ENCODE peak calls at places on chromosomes 13 and 19, in eight cellular contexts. One of them, this sample, is unnamed.

GRCh38 chr13:106155411-106155810 is 380.1 kb downstream of the EFNB2 start:
- DNase-seq in AG10803: peak
- DNase-seq in activated CD4-positive, alpha-beta T cell treated with anti-CD3 and anti-CD28 coated beads for 24 hours: no peak
- DNase-seq in substantia nigra: no peak
- DNase-seq in skeletal muscle cell: no peak
- DNase-seq in dorsolateral prefrontal cortex: no peak
- DNase-seq in IMR-90: peak
- DNase-seq in NCI-H1092 treated with DMSO at 0.1 percent for 48 hours: no peak
- DNase-seq in this sample: peak

GRCh38 chr19:38224014-38224862 is at the start of gene DPF1:
- DNase-seq in AG10803: peak
- DNase-seq in activated CD4-positive, alpha-beta T cell treated with anti-CD3 and anti-CD28 coated beads for 24 hours: peak
- DNase-seq in substantia nigra: peak
- DNase-seq in skeletal muscle cell: no peak
- DNase-seq in dorsolateral prefrontal cortex: peak
- DNase-seq in IMR-90: peak
- DNase-seq in NCI-H1092 treated with DMSO at 0.1 percent for 48 hours: peak
- DNase-seq in this sample: peak

GRCh38 chr13:50365300-50365682 is 350.0 kb downstream of the KCNRG start:
- DNase-seq in AG10803: no peak
- DNase-seq in activated CD4-positive, alpha-beta T cell treated with anti-CD3 and anti-CD28 coated beads for 24 hours: no peak
- DNase-seq in substantia nigra: no peak
- DNase-seq in skeletal muscle cell: no peak
- DNase-seq in dorsolateral prefrontal cortex: no peak
- DNase-seq in IMR-90: no peak
- DNase-seq in NCI-H1092 treated with DMSO at 0.1 percent for 48 hours: no peak
- DNase-seq in this sample: no peak

GRCh38 chr13:95505265-95505664 is 47.3 kb upstream of the CLDN10 start:
- DNase-seq in AG10803: no peak
- DNase-seq in activated CD4-positive, alpha-beta T cell treated with anti-CD3 and anti-CD28 coated beads for 24 hours: no peak
- DNase-seq in substantia nigra: no peak
- DNase-seq in skeletal muscle cell: no peak
- DNase-seq in dorsolateral prefrontal cortex: no peak
- DNase-seq in IMR-90: no peak
- DNase-seq in NCI-H1092 treated with DMSO at 0.1 percent for 48 hours: peak
- DNase-seq in this sample: no peak

GRCh38 chr19:19146000-19146608 is 7.8 kb upstream of the TMEM161A start:
- DNase-seq in AG10803: peak
- DNase-seq in activated CD4-positive, alpha-beta T cell treated with anti-CD3 and anti-CD28 coated beads for 24 hours: peak
- DNase-seq in substantia nigra: peak
- DNase-seq in skeletal muscle cell: peak
- DNase-seq in dorsolateral prefrontal cortex: peak
- DNase-seq in IMR-90: peak
- DNase-seq in NCI-H1092 treated with DMSO at 0.1 percent for 48 hours: peak
- DNase-seq in this sample: peak

GRCh38 chr19:35554076-35554475 is 8.7 kb downstream of the TMEM147 start:
- DNase-seq in AG10803: no peak
- DNase-seq in activated CD4-positive, alpha-beta T cell treated with anti-CD3 and anti-CD28 coated beads for 24 hours: no peak
- DNase-seq in substantia nigra: no peak
- DNase-seq in skeletal muscle cell: no peak
- DNase-seq in dorsolateral prefrontal cortex: no peak
- DNase-seq in IMR-90: no peak
- DNase-seq in NCI-H1092 treated with DMSO at 0.1 percent for 48 hours: no peak
- DNase-seq in this sample: no peak

GRCh38 chr19:17847538-17848366 is at the start of gene JAK3:
- DNase-seq in AG10803: peak
- DNase-seq in activated CD4-positive, alpha-beta T cell treated with anti-CD3 and anti-CD28 coated beads for 24 hours: peak
- DNase-seq in substantia nigra: peak
- DNase-seq in skeletal muscle cell: no peak
- DNase-seq in dorsolateral prefrontal cortex: no peak
- DNase-seq in IMR-90: peak
- DNase-seq in NCI-H1092 treated with DMSO at 0.1 percent for 48 hours: peak
- DNase-seq in this sample: peak

GRCh38 chr13:30884543-30884942 is 21.5 kb upstream of the MEDAG start:
- DNase-seq in AG10803: no peak
- DNase-seq in activated CD4-positive, alpha-beta T cell treated with anti-CD3 and anti-CD28 coated beads for 24 hours: no peak
- DNase-seq in substantia nigra: no peak
- DNase-seq in skeletal muscle cell: no peak
- DNase-seq in dorsolateral prefrontal cortex: no peak
- DNase-seq in IMR-90: no peak
- DNase-seq in NCI-H1092 treated with DMSO at 0.1 percent for 48 hours: no peak
- DNase-seq in this sample: no peak

GRCh38 chr19:4067396-4068057 is 828 bp upstream of the ZBTB7A start:
- DNase-seq in AG10803: no peak
- DNase-seq in activated CD4-positive, alpha-beta T cell treated with anti-CD3 and anti-CD28 coated beads for 24 hours: no peak
- DNase-seq in substantia nigra: no peak
- DNase-seq in skeletal muscle cell: no peak
- DNase-seq in dorsolateral prefrontal cortex: no peak
- DNase-seq in IMR-90: no peak
- DNase-seq in NCI-H1092 treated with DMSO at 0.1 percent for 48 hours: no peak
- DNase-seq in this sample: no peak

GRCh38 chr19:49363265-49364082 is at the start of gene DKKL1:
- DNase-seq in AG10803: peak
- DNase-seq in activated CD4-positive, alpha-beta T cell treated with anti-CD3 and anti-CD28 coated beads for 24 hours: peak
- DNase-seq in substantia nigra: peak
- DNase-seq in skeletal muscle cell: peak
- DNase-seq in dorsolateral prefrontal cortex: peak
- DNase-seq in IMR-90: peak
- DNase-seq in NCI-H1092 treated with DMSO at 0.1 percent for 48 hours: no peak
- DNase-seq in this sample: peak

This sample was measured in mesenchymal stem cell.